ENCODE peak calls at places on chromosomes 13 and 19, in eight cellular contexts. G is Caki2, H is chondrocyte, A is left cardiac atrium, V is A549, M is HTR-8/SVneo, X is GM13976, J is left ventricle myocardium inferior. O is an unnamed sample.

GRCh38 chr19:51783373-51783772 is 11.6 kb upstream of the FPR3 start:
- DNase-seq in M (no peak), V (peak; percentile 24), J (no peak), A (no peak), H (no peak), G (peak; percentile 36), X (no peak), O (no peak)

GRCh38 chr19:8484331-8484894 is 18.0 kb downstream of the PRAM1 start:
- DNase-seq in H (peak; percentile 67), X (no peak), V (no peak), G (no peak), M (no peak), J (peak; percentile 46), A (peak; percentile 63), O (no peak)

GRCh38 chr19:11887618-11888531 is at the start of gene ZNF69:
- DNase-seq in V (no peak), G (peak; percentile 84), A (peak; percentile 93), M (peak; percentile 84), X (peak; percentile 74), H (peak; percentile 93), J (peak; percentile 93), O (peak; percentile 96)

GRCh38 chr19:18672606-18673337 is 10.7 kb upstream of the CRTC1 start:
- DNase-seq in X (no peak), H (no peak), A (peak; percentile 33), M (no peak), G (no peak), J (no peak), V (peak; percentile 39), O (peak; percentile 53)

GRCh38 chr13:72963762-72964161 is 95.0 kb upstream of the KLF5 start:
- DNase-seq in A (no peak), H (no peak), J (no peak), M (no peak), X (no peak), V (no peak), G (no peak), O (no peak)

GRCh38 chr13:67095621-67096020 is 134.5 kb downstream of the PCDH9 start:
- DNase-seq in M (no peak), A (no peak), J (no peak), H (no peak), X (no peak), V (peak; percentile 71), G (no peak), O (no peak)

GRCh38 chr13:23707674-23708073 is 137.5 kb downstream of the TNFRSF19 start:
- DNase-seq in J (no peak), A (no peak), V (peak; percentile 24), M (no peak), X (no peak), H (no peak), G (no peak), O (no peak)

GRCh38 chr19:44576843-44577565 is 36.4 kb upstream of the IGSF23 start:
- DNase-seq in G (peak; percentile 39), V (peak; percentile 81), H (no peak), A (no peak), X (peak; percentile 32), J (no peak), M (no peak), O (peak; percentile 32)

GRCh38 chr19:771332-771785 is 20.4 kb downstream of the MISP start:
- DNase-seq in X (peak; percentile 85), G (no peak), J (no peak), A (no peak), M (no peak), H (peak; percentile 82), V (peak; percentile 81), O (peak; percentile 39)

GRCh38 chr13:51539887-51540286 is 44.4 kb upstream of the WDFY2 start:
- DNase-seq in H (no peak), X (no peak), V (no peak), M (no peak), A (no peak), G (no peak), J (no peak), O (no peak)

GRCh38 chr19:43700368-43701015 is 15.4 kb upstream of the IRGC start:
- DNase-seq in X (no peak), G (no peak), M (peak; percentile 36), H (no peak), V (no peak), A (peak; percentile 62), J (peak; percentile 46), O (no peak)

GRCh38 chr19:18879579-18880373 is 16.2 kb downstream of the CERS1 start:
- DNase-seq in J (no peak), V (peak; percentile 64), G (peak; percentile 86), H (no peak), A (no peak), M (no peak), X (no peak), O (no peak)

GRCh38 chr19:10748924-10749434 is 31.1 kb downstream of the DNM2 start:
- DNase-seq in A (peak; percentile 76), V (peak; percentile 81), X (no peak), J (peak; percentile 49), H (no peak), G (peak; percentile 99), M (peak; percentile 34), O (peak; percentile 40)

GRCh38 chr19:50415661-50416033 is 3.1 kb upstream of the SPIB start:
- DNase-seq in V (no peak), X (peak; percentile 96), H (no peak), G (no peak), J (peak; percentile 27), A (no peak), M (no peak), O (no peak)

GRCh38 chr19:16462757-16463250 is 9.0 kb downstream of the EPS15L1 start:
- DNase-seq in A (no peak), M (no peak), V (no peak), G (peak; percentile 83), J (peak; percentile 41), H (no peak), X (no peak), O (peak; percentile 30)

GRCh38 chr13:42474954-42475353 is 99.0 kb upstream of the TNFSF11 start:
- DNase-seq in M (no peak), V (no peak), A (no peak), H (no peak), J (no peak), X (no peak), G (no peak), O (no peak)

GRCh38 chr19:3183721-3184641 is 1.7 kb upstream of the NCLN start:
- DNase-seq in V (no peak), A (no peak), G (no peak), H (no peak), X (no peak), J (no peak), M (no peak), O (no peak)

GRCh38 chr13:30409911-30410704 is 12.2 kb upstream of the UBE2L5 start:
- DNase-seq in M (no peak), J (no peak), A (no peak), G (no peak), V (peak; percentile 16), H (no peak), X (no peak), O (no peak)

GRCh38 chr19:58091251-58091995 is 6.6 kb downstream of the ZSCAN18 start:
- DNase-seq in X (no peak), A (no peak), M (no peak), V (no peak), G (no peak), J (no peak), H (no peak), O (no peak)

GRCh38 chr13:26503826-26504594 is 53.5 kb upstream of the WASF3 start:
- DNase-seq in H (no peak), M (no peak), J (no peak), X (no peak), A (no peak), V (no peak), G (no peak), O (no peak)

GRCh38 chr13:48978942-48979601 is 3.4 kb downstream of the FNDC3A start:
- DNase-seq in M (no peak), G (no peak), H (no peak), X (no peak), A (no peak), V (no peak), J (no peak), O (no peak)

GRCh38 chr13:49540552-49540951 is 44.8 kb downstream of the PHF11 start:
- DNase-seq in A (no peak), G (peak; percentile 38), H (no peak), J (no peak), M (no peak), V (no peak), X (no peak), O (no peak)

GRCh38 chr19:5968431-5969373 is 9.2 kb downstream of the RANBP3 start:
- DNase-seq in V (no peak), G (no peak), A (no peak), J (no peak), X (no peak), H (no peak), M (no peak), O (peak; percentile 78)